ENCODE peak calls at places on chromosome 7, in four cellular contexts. One of them, this sample, is unnamed. For H3K9me1, the result is how much of the 10 kb centered on the place peaks cover.

GRCh38 chr7:138902156-138902555 is 79.0 kb downstream of the KIAA1549 start:
- DNase-seq in K562: no peak
- DNase-seq in IMR-90: no peak
- DNase-seq in keratinocyte: no peak
- DNase-seq in this sample: no peak

GRCh38 chr7:150916670-150917069 is 61.5 kb downstream of the KCNH2 start:
- DNase-seq in IMR-90: no peak
- DNase-seq in K562: no peak
- DNase-seq in keratinocyte: no peak
- DNase-seq in this sample: no peak

GRCh38 chr7:43439631-43440401 is 143.1 kb upstream of the STK17A start:
- DNase-seq in keratinocyte: no peak
- DNase-seq in K562: peak
- DNase-seq in IMR-90: peak
- DNase-seq in this sample: peak

GRCh38 chr7:73521636-73522080 is 435 bp downstream of the BAZ1B start:
- DNase-seq in IMR-90: peak
- DNase-seq in K562: peak
- DNase-seq in keratinocyte: no peak
- DNase-seq in this sample: no peak

GRCh38 chr7:102004831-102005230 is 187.4 kb downstream of the CUX1 start:
- DNase-seq in K562: no peak
- DNase-seq in keratinocyte: no peak
- DNase-seq in IMR-90: no peak
- DNase-seq in this sample: no peak

GRCh38 chr7:79090543-79090942 is 362.9 kb downstream of the MAGI2 start:
- DNase-seq in K562: no peak
- DNase-seq in IMR-90: peak
- DNase-seq in keratinocyte: no peak
- DNase-seq in this sample: peak

GRCh38 chr7:84811427-84811826 is 375.4 kb downstream of the SEMA3D start:
- DNase-seq in K562: no peak
- DNase-seq in keratinocyte: no peak
- DNase-seq in IMR-90: no peak
- DNase-seq in this sample: no peak

GRCh38 chr7:46694058-46694457 is 773.0 kb upstream of the IGFBP3 start:
- DNase-seq in K562: no peak
- DNase-seq in keratinocyte: no peak
- DNase-seq in IMR-90: no peak
- DNase-seq in this sample: no peak

GRCh38 chr7:151115121-151115835 is 29.0 kb downstream of the AGAP3 start:
- DNase-seq in keratinocyte: no peak
- DNase-seq in K562: no peak
- DNase-seq in IMR-90: peak
- DNase-seq in this sample: peak

GRCh38 chr7:128021361-128021760 is 9.9 kb downstream of the LRRC4 start:
- DNase-seq in K562: no peak
- DNase-seq in IMR-90: peak
- DNase-seq in keratinocyte: peak
- DNase-seq in this sample: no peak
- H3K9me1 ChIP-seq in K562: under half
- H3K9me1 ChIP-seq in IMR-90: under half
- H3K9me1 ChIP-seq in keratinocyte: under half
- H3K9me1 ChIP-seq in this sample: under half

DNA sequence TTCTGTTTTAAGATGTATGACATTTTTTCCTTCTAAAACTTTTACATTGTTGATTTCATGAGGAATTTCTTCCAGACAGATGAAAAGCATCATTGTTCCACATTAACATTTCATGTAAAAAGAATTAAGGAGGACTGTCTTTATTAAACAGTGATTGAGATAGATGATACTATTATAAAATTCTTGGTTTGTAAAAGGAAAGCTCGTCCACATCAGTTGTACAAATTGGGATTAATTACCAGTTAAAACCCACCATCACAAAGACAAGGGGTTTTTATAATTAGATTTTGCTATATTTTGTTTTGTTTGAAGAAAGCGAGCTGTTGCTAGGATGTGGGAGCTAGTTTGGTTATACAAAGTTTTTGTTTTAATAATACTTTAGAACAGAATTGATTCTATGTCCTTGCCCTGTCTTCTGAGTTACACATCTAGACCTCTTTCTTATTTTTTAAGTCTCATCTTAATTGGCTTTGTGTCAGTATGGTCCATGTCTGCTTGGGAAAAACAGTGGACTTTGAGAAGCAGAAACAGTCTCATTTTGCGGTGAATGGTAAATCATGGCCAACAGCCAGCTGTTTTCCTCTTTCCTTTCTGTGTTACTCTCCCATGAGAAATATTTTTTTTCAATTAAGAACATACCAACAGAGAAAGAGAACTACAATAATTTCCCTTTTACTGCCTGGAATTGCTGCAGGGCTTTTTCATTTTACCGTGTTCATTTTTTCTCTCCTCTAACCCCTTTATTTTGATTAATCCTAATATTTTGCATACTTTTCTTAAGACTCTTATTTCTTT is 3.2 kb downstream of the TES start:
- DNase-seq in keratinocyte: no peak
- DNase-seq in IMR-90: no peak
- DNase-seq in K562: no peak
- DNase-seq in this sample: peak
- H3K4me3 ChIP-seq in keratinocyte: no peak
- H3K4me3 ChIP-seq in IMR-90: no peak
- H3K4me3 ChIP-seq in K562: no peak
- H3K4me3 ChIP-seq in this sample: no peak

DNA sequence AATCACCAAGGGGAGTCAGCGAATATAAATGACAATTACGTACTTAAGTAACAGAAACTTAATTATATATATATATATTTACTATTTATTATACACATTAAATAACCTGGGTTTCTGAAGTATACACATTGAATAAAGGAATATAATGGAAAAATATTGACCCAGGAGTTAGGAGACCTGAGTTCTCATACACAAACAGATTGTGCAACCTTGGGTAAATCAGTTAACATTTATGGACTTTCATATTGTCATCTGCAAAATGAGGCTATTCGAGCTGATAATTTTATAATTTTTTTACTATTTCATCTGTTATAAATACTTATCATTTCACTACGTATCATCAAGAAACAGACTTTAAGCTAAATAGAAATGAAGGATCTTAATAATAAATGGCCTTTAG is 75.1 kb upstream of the SRRM3 start:
- DNase-seq in K562: no peak
- DNase-seq in IMR-90: no peak
- DNase-seq in keratinocyte: no peak
- DNase-seq in this sample: no peak
- H3K9me1 ChIP-seq in K562: under half
- H3K9me1 ChIP-seq in IMR-90: under half
- H3K9me1 ChIP-seq in keratinocyte: under half
- H3K9me1 ChIP-seq in this sample: under half

DNA sequence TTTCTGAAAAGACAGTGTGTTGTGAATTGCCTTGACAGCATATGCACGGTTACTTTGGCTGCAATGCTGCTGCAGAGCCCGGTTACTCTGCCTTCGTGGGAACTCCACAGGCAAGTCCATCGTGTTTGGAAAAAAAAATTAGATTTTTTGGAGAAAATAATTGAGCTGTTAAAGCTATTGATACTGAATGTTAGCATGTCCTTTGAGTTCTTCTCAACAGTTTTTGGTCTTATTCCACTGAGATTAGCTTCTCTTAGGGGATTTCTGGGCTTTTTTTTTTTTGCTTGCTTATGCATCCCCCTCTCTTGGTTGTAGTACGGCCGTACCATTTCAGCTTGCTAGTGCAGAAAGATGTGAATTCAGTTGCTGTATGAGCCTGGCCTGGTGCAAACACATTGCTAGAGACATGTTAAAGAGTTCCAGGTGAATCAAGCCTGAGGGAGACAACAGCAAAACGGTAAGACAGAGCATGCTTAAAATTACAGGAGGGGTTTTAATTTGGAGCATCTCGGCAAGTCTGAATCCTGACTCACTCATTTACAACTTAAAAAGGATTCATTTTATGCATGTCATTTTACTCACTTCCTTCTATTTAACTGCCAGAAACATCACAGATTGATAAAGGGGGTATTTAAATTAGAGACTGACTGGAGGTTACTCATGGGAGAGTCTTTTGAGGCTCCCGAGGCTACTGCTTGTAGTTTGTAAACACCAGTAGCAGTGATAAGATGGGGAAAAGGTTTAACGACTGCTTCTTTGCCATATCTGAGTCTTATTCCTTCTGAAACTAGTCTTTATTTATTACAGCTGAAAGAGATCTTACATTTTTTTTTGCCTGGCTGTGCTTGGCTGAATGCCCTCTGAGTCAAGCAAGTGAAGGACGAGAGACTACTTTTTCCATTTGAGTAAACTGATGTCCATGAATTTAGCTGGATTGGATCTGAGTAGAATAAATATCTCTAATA is 113.7 kb downstream of the CDK14 start:
- DNase-seq in keratinocyte: no peak
- DNase-seq in IMR-90: peak
- DNase-seq in K562: no peak
- DNase-seq in this sample: peak
- H3K4me3 ChIP-seq in keratinocyte: no peak
- H3K4me3 ChIP-seq in IMR-90: no peak
- H3K4me3 ChIP-seq in K562: no peak
- H3K4me3 ChIP-seq in this sample: no peak

GRCh38 chr7:11830004-11830403 is 2.0 kb downstream of the THSD7A start:
- DNase-seq in IMR-90: no peak
- DNase-seq in keratinocyte: no peak
- DNase-seq in K562: no peak
- DNase-seq in this sample: peak
- H3K9me1 ChIP-seq in IMR-90: under half
- H3K9me1 ChIP-seq in keratinocyte: under half
- H3K9me1 ChIP-seq in K562: under half
- H3K9me1 ChIP-seq in this sample: under half

GRCh38 chr7:27098493-27099223 is 2.9 kb upstream of the HOXA1 start:
- DNase-seq in K562: no peak
- DNase-seq in keratinocyte: no peak
- DNase-seq in IMR-90: peak
- DNase-seq in this sample: peak
- H3K4me3 ChIP-seq in K562: no peak
- H3K4me3 ChIP-seq in keratinocyte: peak
- H3K4me3 ChIP-seq in IMR-90: peak
- H3K4me3 ChIP-seq in this sample: peak

GRCh38 chr7:17822557-17823173 is 117.6 kb downstream of the SNX13 start:
- DNase-seq in IMR-90: no peak
- DNase-seq in keratinocyte: no peak
- DNase-seq in K562: no peak
- DNase-seq in this sample: no peak
- H3K9me1 ChIP-seq in IMR-90: under half
- H3K9me1 ChIP-seq in keratinocyte: under half
- H3K9me1 ChIP-seq in K562: under half
- H3K9me1 ChIP-seq in this sample: under half

DNA sequence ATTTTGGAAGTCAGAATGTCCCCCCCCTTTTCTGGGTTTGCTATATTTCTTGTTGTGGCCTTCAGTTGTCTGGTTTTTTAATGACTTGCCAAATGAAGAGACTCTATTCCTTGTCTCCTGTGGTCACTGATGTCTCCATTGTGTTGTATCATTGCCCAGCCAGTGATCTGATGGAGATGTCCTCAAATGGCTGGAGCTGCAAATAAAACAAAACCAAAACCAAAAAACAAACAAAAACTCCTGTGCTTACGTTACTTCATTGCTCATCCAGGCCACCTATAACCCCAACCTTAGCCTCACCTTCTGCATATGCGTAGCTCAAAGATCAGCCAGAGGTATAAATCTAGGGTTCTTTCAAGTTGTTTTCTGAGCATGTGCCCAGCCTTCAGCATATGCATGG is 5.1 kb downstream of the RBM33 start:
- DNase-seq in keratinocyte: no peak
- DNase-seq in K562: no peak
- DNase-seq in IMR-90: no peak
- DNase-seq in this sample: no peak
- H3K4me3 ChIP-seq in keratinocyte: no peak
- H3K4me3 ChIP-seq in K562: no peak
- H3K4me3 ChIP-seq in IMR-90: no peak
- H3K4me3 ChIP-seq in this sample: no peak

GRCh38 chr7:2628137-2628482 is 3.7 kb upstream of the TTYH3 start:
- DNase-seq in keratinocyte: no peak
- DNase-seq in K562: no peak
- DNase-seq in IMR-90: no peak
- DNase-seq in this sample: no peak

GRCh38 chr7:2626498-2627117 is 5.2 kb upstream of the TTYH3 start:
- DNase-seq in keratinocyte: no peak
- DNase-seq in IMR-90: peak
- DNase-seq in K562: no peak
- DNase-seq in this sample: peak

GRCh38 chr7:2629740-2630681 is 1.8 kb upstream of the TTYH3 start:
- DNase-seq in keratinocyte: no peak
- DNase-seq in IMR-90: peak
- DNase-seq in K562: no peak
- DNase-seq in this sample: no peak

GRCh38 chr7:2627258-2628136 is 4.3 kb upstream of the TTYH3 start:
- DNase-seq in keratinocyte: no peak
- DNase-seq in K562: no peak
- DNase-seq in IMR-90: no peak
- DNase-seq in this sample: no peak

GRCh38 chr7:2628891-2629290 is 2.9 kb upstream of the TTYH3 start:
- DNase-seq in K562: no peak
- DNase-seq in IMR-90: no peak
- DNase-seq in keratinocyte: no peak
- DNase-seq in this sample: no peak
- H3K9me1 ChIP-seq in K562: under half
- H3K9me1 ChIP-seq in IMR-90: under half
- H3K9me1 ChIP-seq in keratinocyte: under half
- H3K9me1 ChIP-seq in this sample: under half

GRCh38 chr7:27148776-27149641 is 1.4 kb upstream of the HOXA6 start:
- DNase-seq in IMR-90: no peak
- DNase-seq in K562: no peak
- DNase-seq in keratinocyte: no peak
- DNase-seq in this sample: peak

GRCh38 chr7:27146491-27147210 is 923 bp downstream of the HOXA6 start:
- DNase-seq in IMR-90: no peak
- DNase-seq in keratinocyte: no peak
- DNase-seq in K562: no peak
- DNase-seq in this sample: no peak

GRCh38 chr7:27148031-27148775 is 629 bp upstream of the HOXA6 start:
- DNase-seq in keratinocyte: no peak
- DNase-seq in IMR-90: no peak
- DNase-seq in K562: no peak
- DNase-seq in this sample: peak

GRCh38 chr7:27145884-27146401 is 1.6 kb downstream of the HOXA6 start:
- DNase-seq in IMR-90: no peak
- DNase-seq in keratinocyte: no peak
- DNase-seq in K562: no peak
- DNase-seq in this sample: no peak

GRCh38 chr7:27147211-27148030 is at the start of gene HOXA6:
- DNase-seq in K562: no peak
- DNase-seq in IMR-90: peak
- DNase-seq in keratinocyte: no peak
- DNase-seq in this sample: peak
- H3K4me3 ChIP-seq in K562: no peak
- H3K4me3 ChIP-seq in IMR-90: peak
- H3K4me3 ChIP-seq in keratinocyte: peak
- H3K4me3 ChIP-seq in this sample: peak

This sample was measured in endothelial cell of umbilical vein.